ENCODE peak calls at places on chromosomes 13 and 19, in eight cellular contexts. One of them, this sample, is unnamed.

GRCh38 chr13:99902657-99903056 is 68.9 kb downstream of the ZIC5 start:
- DNase-seq in head of caudate nucleus: no peak
- DNase-seq in dorsolateral prefrontal cortex: no peak
- DNase-seq in mesenteric fat pad: no peak
- DNase-seq in GM04503: no peak
- DNase-seq in NCI-H1092: no peak
- DNase-seq in CD4-positive, alpha-beta T cell: no peak
- DNase-seq in left colon: no peak
- DNase-seq in this sample: no peak

GRCh38 chr13:51318015-51318414 is 21.5 kb upstream of the SERPINE3 start:
- DNase-seq in head of caudate nucleus: no peak
- DNase-seq in dorsolateral prefrontal cortex: no peak
- DNase-seq in mesenteric fat pad: no peak
- DNase-seq in GM04503: no peak
- DNase-seq in NCI-H1092: no peak
- DNase-seq in CD4-positive, alpha-beta T cell: no peak
- DNase-seq in left colon: no peak
- DNase-seq in this sample: no peak

GRCh38 chr19:58392945-58393724 is 2.3 kb upstream of the RNF225 start:
- DNase-seq in head of caudate nucleus: no peak
- DNase-seq in dorsolateral prefrontal cortex: no peak
- DNase-seq in mesenteric fat pad: no peak
- DNase-seq in GM04503: no peak
- DNase-seq in NCI-H1092: no peak
- DNase-seq in CD4-positive, alpha-beta T cell: no peak
- DNase-seq in left colon: no peak
- DNase-seq in this sample: no peak

GRCh38 chr19:45729774-45730388 is 815 bp downstream of the FBXO46 start:
- DNase-seq in head of caudate nucleus: peak
- DNase-seq in dorsolateral prefrontal cortex: no peak
- DNase-seq in mesenteric fat pad: no peak
- DNase-seq in GM04503: no peak
- DNase-seq in NCI-H1092: no peak
- DNase-seq in CD4-positive, alpha-beta T cell: no peak
- DNase-seq in left colon: peak
- DNase-seq in this sample: no peak

GRCh38 chr13:99916366-99917103 is 55.0 kb downstream of the ZIC5 start:
- DNase-seq in head of caudate nucleus: no peak
- DNase-seq in dorsolateral prefrontal cortex: no peak
- DNase-seq in mesenteric fat pad: no peak
- DNase-seq in GM04503: peak
- DNase-seq in NCI-H1092: peak
- DNase-seq in CD4-positive, alpha-beta T cell: no peak
- DNase-seq in left colon: no peak
- DNase-seq in this sample: peak

GRCh38 chr13:93729383-93729782 is 502.8 kb downstream of the GPC6 start:
- DNase-seq in head of caudate nucleus: no peak
- DNase-seq in dorsolateral prefrontal cortex: no peak
- DNase-seq in mesenteric fat pad: no peak
- DNase-seq in GM04503: no peak
- DNase-seq in NCI-H1092: no peak
- DNase-seq in CD4-positive, alpha-beta T cell: no peak
- DNase-seq in left colon: no peak
- DNase-seq in this sample: no peak

GRCh38 chr13:73800011-73800410 is 334.2 kb downstream of the KLF12 start:
- DNase-seq in head of caudate nucleus: no peak
- DNase-seq in dorsolateral prefrontal cortex: no peak
- DNase-seq in mesenteric fat pad: no peak
- DNase-seq in GM04503: no peak
- DNase-seq in NCI-H1092: no peak
- DNase-seq in CD4-positive, alpha-beta T cell: no peak
- DNase-seq in left colon: no peak
- DNase-seq in this sample: no peak

GRCh38 chr13:92682832-92683517 is 543.6 kb upstream of the GPC6 start:
- DNase-seq in head of caudate nucleus: no peak
- DNase-seq in dorsolateral prefrontal cortex: no peak
- DNase-seq in mesenteric fat pad: no peak
- DNase-seq in GM04503: no peak
- DNase-seq in NCI-H1092: no peak
- DNase-seq in CD4-positive, alpha-beta T cell: no peak
- DNase-seq in left colon: no peak
- DNase-seq in this sample: no peak

GRCh38 chr19:1259206-1259872 is 9.8 kb upstream of the CIRBP start:
- DNase-seq in head of caudate nucleus: no peak
- DNase-seq in dorsolateral prefrontal cortex: no peak
- DNase-seq in mesenteric fat pad: no peak
- DNase-seq in GM04503: no peak
- DNase-seq in NCI-H1092: no peak
- DNase-seq in CD4-positive, alpha-beta T cell: peak
- DNase-seq in left colon: peak
- DNase-seq in this sample: no peak

GRCh38 chr13:73387318-73387717 is 328.5 kb downstream of the KLF5 start:
- DNase-seq in head of caudate nucleus: no peak
- DNase-seq in dorsolateral prefrontal cortex: no peak
- DNase-seq in mesenteric fat pad: no peak
- DNase-seq in GM04503: no peak
- DNase-seq in NCI-H1092: no peak
- DNase-seq in CD4-positive, alpha-beta T cell: no peak
- DNase-seq in left colon: no peak
- DNase-seq in this sample: no peak

GRCh38 chr19:55082023-55082851 is 6.6 kb downstream of the EPS8L1 start:
- DNase-seq in head of caudate nucleus: no peak
- DNase-seq in dorsolateral prefrontal cortex: no peak
- DNase-seq in mesenteric fat pad: no peak
- DNase-seq in GM04503: no peak
- DNase-seq in NCI-H1092: no peak
- DNase-seq in CD4-positive, alpha-beta T cell: no peak
- DNase-seq in left colon: no peak
- DNase-seq in this sample: no peak

GRCh38 chr13:31138515-31138914 is 23.2 kb downstream of the HSPH1 start:
- DNase-seq in head of caudate nucleus: no peak
- DNase-seq in dorsolateral prefrontal cortex: no peak
- DNase-seq in mesenteric fat pad: no peak
- DNase-seq in GM04503: no peak
- DNase-seq in NCI-H1092: no peak
- DNase-seq in CD4-positive, alpha-beta T cell: no peak
- DNase-seq in left colon: no peak
- DNase-seq in this sample: no peak

GRCh38 chr19:15227261-15227660 is 5.0 kb downstream of the EPHX3 start:
- DNase-seq in head of caudate nucleus: no peak
- DNase-seq in dorsolateral prefrontal cortex: no peak
- DNase-seq in mesenteric fat pad: no peak
- DNase-seq in GM04503: no peak
- DNase-seq in NCI-H1092: no peak
- DNase-seq in CD4-positive, alpha-beta T cell: no peak
- DNase-seq in left colon: no peak
- DNase-seq in this sample: no peak

GRCh38 chr19:38321646-38322323 is 2.1 kb downstream of the KCNK6 start:
- DNase-seq in head of caudate nucleus: no peak
- DNase-seq in dorsolateral prefrontal cortex: no peak
- DNase-seq in mesenteric fat pad: no peak
- DNase-seq in GM04503: peak
- DNase-seq in NCI-H1092: no peak
- DNase-seq in CD4-positive, alpha-beta T cell: no peak
- DNase-seq in left colon: peak
- DNase-seq in this sample: no peak

GRCh38 chr13:21986602-21987001 is 315.7 kb downstream of the FGF9 start:
- DNase-seq in head of caudate nucleus: no peak
- DNase-seq in dorsolateral prefrontal cortex: no peak
- DNase-seq in mesenteric fat pad: no peak
- DNase-seq in GM04503: no peak
- DNase-seq in NCI-H1092: no peak
- DNase-seq in CD4-positive, alpha-beta T cell: no peak
- DNase-seq in left colon: peak
- DNase-seq in this sample: no peak

GRCh38 chr19:4516199-4516938 is 1.9 kb downstream of the PLIN4 start:
- DNase-seq in head of caudate nucleus: no peak
- DNase-seq in dorsolateral prefrontal cortex: no peak
- DNase-seq in mesenteric fat pad: no peak
- DNase-seq in GM04503: no peak
- DNase-seq in NCI-H1092: no peak
- DNase-seq in CD4-positive, alpha-beta T cell: no peak
- DNase-seq in left colon: no peak
- DNase-seq in this sample: no peak

GRCh38 chr19:17544418-17544817 is 11.0 kb upstream of the COLGALT1 start:
- DNase-seq in head of caudate nucleus: no peak
- DNase-seq in dorsolateral prefrontal cortex: no peak
- DNase-seq in mesenteric fat pad: no peak
- DNase-seq in GM04503: no peak
- DNase-seq in NCI-H1092: no peak
- DNase-seq in CD4-positive, alpha-beta T cell: no peak
- DNase-seq in left colon: no peak
- DNase-seq in this sample: no peak

GRCh38 chr13:26377038-26377437 is 123.1 kb downstream of the CDK8 start:
- DNase-seq in head of caudate nucleus: no peak
- DNase-seq in dorsolateral prefrontal cortex: no peak
- DNase-seq in mesenteric fat pad: no peak
- DNase-seq in GM04503: no peak
- DNase-seq in NCI-H1092: no peak
- DNase-seq in CD4-positive, alpha-beta T cell: no peak
- DNase-seq in left colon: no peak
- DNase-seq in this sample: no peak

GRCh38 chr13:45621950-45622349 is 6.4 kb upstream of the ERICH6B start:
- DNase-seq in head of caudate nucleus: no peak
- DNase-seq in dorsolateral prefrontal cortex: no peak
- DNase-seq in mesenteric fat pad: no peak
- DNase-seq in GM04503: no peak
- DNase-seq in NCI-H1092: no peak
- DNase-seq in CD4-positive, alpha-beta T cell: no peak
- DNase-seq in left colon: no peak
- DNase-seq in this sample: no peak

GRCh38 chr19:49469828-49470614 is 4.0 kb upstream of the FLT3LG start:
- DNase-seq in head of caudate nucleus: no peak
- DNase-seq in dorsolateral prefrontal cortex: no peak
- DNase-seq in mesenteric fat pad: no peak
- DNase-seq in GM04503: no peak
- DNase-seq in NCI-H1092: no peak
- DNase-seq in CD4-positive, alpha-beta T cell: peak
- DNase-seq in left colon: no peak
- DNase-seq in this sample: no peak

GRCh38 chr19:16035601-16036297 is 40.5 kb upstream of the TPM4 start:
- DNase-seq in head of caudate nucleus: no peak
- DNase-seq in dorsolateral prefrontal cortex: no peak
- DNase-seq in mesenteric fat pad: peak
- DNase-seq in GM04503: no peak
- DNase-seq in NCI-H1092: no peak
- DNase-seq in CD4-positive, alpha-beta T cell: no peak
- DNase-seq in left colon: peak
- DNase-seq in this sample: no peak

GRCh38 chr13:97141564-97142005 is 80.5 kb upstream of the MBNL2 start:
- DNase-seq in head of caudate nucleus: peak
- DNase-seq in dorsolateral prefrontal cortex: peak
- DNase-seq in mesenteric fat pad: no peak
- DNase-seq in GM04503: peak
- DNase-seq in NCI-H1092: no peak
- DNase-seq in CD4-positive, alpha-beta T cell: no peak
- DNase-seq in left colon: peak
- DNase-seq in this sample: peak

GRCh38 chr19:33171222-33171795 is 22.8 kb upstream of the LRP3 start:
- DNase-seq in head of caudate nucleus: no peak
- DNase-seq in dorsolateral prefrontal cortex: no peak
- DNase-seq in mesenteric fat pad: no peak
- DNase-seq in GM04503: no peak
- DNase-seq in NCI-H1092: no peak
- DNase-seq in CD4-positive, alpha-beta T cell: no peak
- DNase-seq in left colon: no peak
- DNase-seq in this sample: no peak

GRCh38 chr19:39524495-39524894 is 8.2 kb downstream of the EID2B start:
- DNase-seq in head of caudate nucleus: no peak
- DNase-seq in dorsolateral prefrontal cortex: peak
- DNase-seq in mesenteric fat pad: no peak
- DNase-seq in GM04503: no peak
- DNase-seq in NCI-H1092: no peak
- DNase-seq in CD4-positive, alpha-beta T cell: no peak
- DNase-seq in left colon: peak
- DNase-seq in this sample: no peak

GRCh38 chr19:35266904-35267817 is 1.6 kb upstream of the USF2 start:
- DNase-seq in head of caudate nucleus: no peak
- DNase-seq in dorsolateral prefrontal cortex: peak
- DNase-seq in mesenteric fat pad: peak
- DNase-seq in GM04503: no peak
- DNase-seq in NCI-H1092: peak
- DNase-seq in CD4-positive, alpha-beta T cell: peak
- DNase-seq in left colon: peak
- DNase-seq in this sample: no peak

This sample was measured in AG04449.